ENCODE peak calls at places on chromosomes 6 and 20, in nine cellular contexts. X is WTC11, Q is HFFc6, M is stomach, I is NCI-H1930, J is DMS153, R is right cardiac atrium, B is NCI-H1436, Y is hypothalamus. Z is an unnamed sample.

GRCh38 chr6:24522090-24522820 is 27.5 kb downstream of the ALDH5A1 start:
- DNase-seq in M (no peak), B (peak; percentile 12), J (peak; percentile 81), Y (no peak), Q (no peak), X (no peak), I (no peak), R (no peak), Z (peak; percentile 91)

GRCh38 chr6:13488015-13488895 is 855 bp upstream of the GFOD1 start:
- DNase-seq in Y (no peak), I (no peak), R (peak; percentile 71), M (peak; percentile 47), Q (no peak), J (no peak), X (peak; percentile 63), B (no peak), Z (no peak)

GRCh38 chr20:38999965-39000910 is 38.1 kb downstream of the DHX35 start:
- DNase-seq in X (no peak), Y (no peak), M (no peak), Q (no peak), R (no peak), J (no peak), B (no peak), I (no peak), Z (no peak)

GRCh38 chr20:57795977-57796560 is 86.3 kb upstream of the PMEPA1 start:
- DNase-seq in X (no peak), B (no peak), R (no peak), Y (no peak), J (no peak), I (no peak), Q (no peak), M (no peak), Z (no peak)

GRCh38 chr20:38991814-38992593 is 29.9 kb downstream of the DHX35 start:
- DNase-seq in B (no peak), J (no peak), M (no peak), R (no peak), X (no peak), Y (no peak), I (no peak), Q (no peak), Z (no peak)

GRCh38 chr20:41408986-41409385 is 42.4 kb upstream of the EMILIN3 start:
- DNase-seq in R (no peak), J (no peak), Q (no peak), Y (no peak), M (no peak), X (no peak), I (no peak), B (no peak), Z (peak; percentile 92)

GRCh38 chr6:168122521-168122920 is 43.5 kb upstream of the FRMD1 start:
- DNase-seq in X (no peak), R (no peak), I (no peak), B (no peak), Y (no peak), M (no peak), J (no peak), Q (no peak), Z (no peak)

GRCh38 chr6:165618241-165618640 is 44.8 kb downstream of the PDE10A start:
- DNase-seq in R (no peak), Q (no peak), X (no peak), I (no peak), Y (no peak), J (no peak), B (no peak), M (no peak), Z (no peak)

GRCh38 chr20:57205625-57206219 is 60.7 kb downstream of the BMP7 start:
- DNase-seq in M (no peak), X (no peak), Q (peak; percentile 76), R (no peak), B (no peak), Y (no peak), J (no peak), I (no peak), Z (no peak)

GRCh38 chr6:90502866-90503407 is 83.9 kb downstream of the MAP3K7 start:
- DNase-seq in I (no peak), Y (no peak), M (no peak), Q (no peak), X (no peak), R (no peak), J (no peak), B (no peak), Z (no peak)